ENCODE peak calls at places on chromosomes 7 and 10, in nine cellular contexts. Y, T, H, G, K, W, C, R and V are unnamed samples.

GRCh38 chr10:68560916-68561691 is 967 bp downstream of the TET1 start:
- DNase-seq in Y (no peak), T (no peak), H (no peak), G (peak), K (no peak), W (no peak), C (peak), R (no peak), V (peak)

GRCh38 chr10:17354781-17355180 is 99.6 kb downstream of the ST8SIA6 start:
- DNase-seq in Y (no peak), T (no peak), H (no peak), G (no peak), K (no peak), W (no peak), C (peak), R (no peak), V (no peak)

GRCh38 chr10:56178210-56178609 is 182.8 kb downstream of the ZWINT start:
- DNase-seq in Y (no peak), T (no peak), H (no peak), G (no peak), K (no peak), W (no peak), C (no peak), R (no peak), V (no peak)

GRCh38 chr7:67377939-67378862 is 381.6 kb downstream of the TYW1 start:
- DNase-seq in Y (peak), T (peak), H (peak), G (peak), K (peak), W (no peak), C (peak), R (peak), V (peak)

GRCh38 chr7:73314271-73314670 is 5.6 kb upstream of the NSUN5 start:
- DNase-seq in Y (no peak), T (no peak), H (no peak), G (no peak), K (peak), W (no peak), C (no peak), R (no peak), V (no peak)

GRCh38 chr7:77202544-77202976 is 2.9 kb upstream of the FGL2 start:
- DNase-seq in Y (peak), T (no peak), H (no peak), G (no peak), K (no peak), W (no peak), C (no peak), R (no peak), V (no peak)

GRCh38 chr7:31051598-31052503 is at the start of gene ADCYAP1R1:
- DNase-seq in Y (no peak), T (no peak), H (no peak), G (peak), K (no peak), W (no peak), C (no peak), R (no peak), V (no peak)

GRCh38 chr7:17769918-17770317 is 170.4 kb downstream of the SNX13 start:
- DNase-seq in Y (peak), T (no peak), H (peak), G (peak), K (peak), W (no peak), C (peak), R (no peak), V (no peak)

GRCh38 chr10:117900280-117900679 is 146.5 kb downstream of the RAB11FIP2 start:
- DNase-seq in Y (no peak), T (no peak), H (no peak), G (no peak), K (no peak), W (no peak), C (no peak), R (no peak), V (no peak)

GRCh38 chr7:151179287-151179860 is 7.7 kb downstream of the ASB10 start:
- DNase-seq in Y (no peak), T (no peak), H (no peak), G (no peak), K (no peak), W (no peak), C (no peak), R (peak), V (no peak)

GRCh38 chr7:55086413-55087201 is 67.8 kb downstream of the EGFR start:
- DNase-seq in Y (peak), T (no peak), H (peak), G (no peak), K (no peak), W (no peak), C (peak), R (no peak), V (no peak)

GRCh38 chr7:32158751-32159360 is 88.6 kb upstream of the PDE1C start:
- DNase-seq in Y (no peak), T (no peak), H (no peak), G (no peak), K (no peak), W (no peak), C (peak), R (no peak), V (no peak)

GRCh38 chr10:103394180-103394579 is 2.1 kb downstream of the ATP5MK start:
- DNase-seq in Y (no peak), T (no peak), H (no peak), G (no peak), K (no peak), W (no peak), C (no peak), R (no peak), V (no peak)

GRCh38 chr7:98772242-98772603 is 97.6 kb downstream of the TMEM130 start:
- DNase-seq in Y (peak), T (no peak), H (no peak), G (no peak), K (no peak), W (no peak), C (no peak), R (no peak), V (no peak)

GRCh38 chr7:29461996-29462395 is 101.6 kb upstream of the PRR15 start:
- DNase-seq in Y (no peak), T (no peak), H (no peak), G (no peak), K (no peak), W (no peak), C (no peak), R (no peak), V (no peak)

GRCh38 chr7:7221602-7222038 is 39.3 kb downstream of the C1GALT1 start:
- DNase-seq in Y (no peak), T (no peak), H (peak), G (no peak), K (no peak), W (peak), C (peak), R (no peak), V (no peak)

GRCh38 chr7:28684729-28685211 is 272.5 kb downstream of the CREB5 start:
- DNase-seq in Y (no peak), T (no peak), H (no peak), G (no peak), K (no peak), W (no peak), C (no peak), R (no peak), V (no peak)

GRCh38 chr7:12731775-12732174 is 44.3 kb downstream of the ARL4A start:
- DNase-seq in Y (no peak), T (no peak), H (no peak), G (no peak), K (no peak), W (no peak), C (no peak), R (no peak), V (no peak)

GRCh38 chr10:9848278-9848677 is 1169.4 kb upstream of the CELF2 start:
- DNase-seq in Y (no peak), T (no peak), H (no peak), G (no peak), K (no peak), W (no peak), C (no peak), R (no peak), V (no peak)

GRCh38 chr7:135757719-135758411 is 9.3 kb upstream of the FAM180A start:
- DNase-seq in Y (no peak), T (no peak), H (peak), G (no peak), K (no peak), W (peak), C (peak), R (peak), V (no peak)

GRCh38 chr7:98177553-98177952 is 33.7 kb upstream of the BHLHA15 start:
- DNase-seq in Y (no peak), T (no peak), H (no peak), G (no peak), K (no peak), W (no peak), C (no peak), R (peak), V (no peak)

GRCh38 chr10:35942052-35942451 is 300.0 kb upstream of the FZD8 start:
- DNase-seq in Y (no peak), T (no peak), H (no peak), G (no peak), K (no peak), W (no peak), C (no peak), R (no peak), V (no peak)

GRCh38 chr7:13279854-13280435 is 592.5 kb downstream of the ARL4A start:
- DNase-seq in Y (peak), T (no peak), H (no peak), G (peak), K (no peak), W (no peak), C (peak), R (no peak), V (no peak)

GRCh38 chr10:69123306-69123746 is 652 bp upstream of the VPS26A start:
- DNase-seq in Y (no peak), T (no peak), H (peak), G (peak), K (no peak), W (peak), C (no peak), R (no peak), V (no peak)

GRCh38 chr10:62528441-62528840 is 154.3 kb downstream of the ZNF365 start:
- DNase-seq in Y (peak), T (no peak), H (no peak), G (no peak), K (no peak), W (no peak), C (no peak), R (no peak), V (no peak)

GRCh38 chr7:118777308-118777707 is 552.8 kb downstream of the ANKRD7 start:
- DNase-seq in Y (no peak), T (no peak), H (no peak), G (no peak), K (no peak), W (no peak), C (no peak), R (no peak), V (no peak)

GRCh38 chr10:16843252-16843870 is 26.1 kb upstream of the RSU1 start:
- DNase-seq in Y (peak), T (no peak), H (peak), G (peak), K (no peak), W (peak), C (peak), R (no peak), V (no peak)

GRCh38 chr10:28872592-28873165 is 195.4 kb downstream of the BAMBI start:
- DNase-seq in Y (no peak), T (no peak), H (no peak), G (no peak), K (no peak), W (no peak), C (no peak), R (no peak), V (no peak)

GRCh38 chr10:74293686-74294365 is 142.8 kb downstream of the ADK start:
- DNase-seq in Y (no peak), T (no peak), H (peak), G (no peak), K (no peak), W (peak), C (peak), R (no peak), V (no peak)

GRCh38 chr7:157043745-157044144 is 33.3 kb upstream of the MNX1 start:
- DNase-seq in Y (no peak), T (no peak), H (no peak), G (no peak), K (no peak), W (peak), C (peak), R (peak), V (no peak)

GRCh38 chr10:62681211-62681940 is 123.1 kb upstream of the ADO start:
- DNase-seq in Y (peak), T (peak), H (no peak), G (peak), K (peak), W (no peak), C (no peak), R (no peak), V (no peak)

GRCh38 chr10:1365540-1366082 is 309.4 kb downstream of the WDR37 start:
- DNase-seq in Y (no peak), T (no peak), H (no peak), G (no peak), K (no peak), W (no peak), C (no peak), R (no peak), V (no peak)

GRCh38 chr7:90579181-90579688 is 16.9 kb upstream of the CDK14 start:
- DNase-seq in Y (no peak), T (no peak), H (peak), G (no peak), K (no peak), W (peak), C (peak), R (no peak), V (no peak)

GRCh38 chr10:101355307-101355706 is 1.3 kb downstream of the BTRC start:
- DNase-seq in Y (no peak), T (no peak), H (no peak), G (no peak), K (no peak), W (no peak), C (no peak), R (no peak), V (no peak)

GRCh38 chr10:101356132-101356531 is 2.2 kb downstream of the BTRC start:
- DNase-seq in Y (no peak), T (no peak), H (no peak), G (no peak), K (no peak), W (no peak), C (no peak), R (no peak), V (no peak)

GRCh38 chr10:101354584-101355070 is 662 bp downstream of the BTRC start:
- DNase-seq in Y (no peak), T (no peak), H (no peak), G (no peak), K (no peak), W (no peak), C (no peak), R (no peak), V (no peak)

GRCh38 chr10:101351477-101351876 is 2.5 kb upstream of the BTRC start:
- DNase-seq in Y (no peak), T (no peak), H (no peak), G (no peak), K (no peak), W (no peak), C (no peak), R (no peak), V (no peak)

DNA sequence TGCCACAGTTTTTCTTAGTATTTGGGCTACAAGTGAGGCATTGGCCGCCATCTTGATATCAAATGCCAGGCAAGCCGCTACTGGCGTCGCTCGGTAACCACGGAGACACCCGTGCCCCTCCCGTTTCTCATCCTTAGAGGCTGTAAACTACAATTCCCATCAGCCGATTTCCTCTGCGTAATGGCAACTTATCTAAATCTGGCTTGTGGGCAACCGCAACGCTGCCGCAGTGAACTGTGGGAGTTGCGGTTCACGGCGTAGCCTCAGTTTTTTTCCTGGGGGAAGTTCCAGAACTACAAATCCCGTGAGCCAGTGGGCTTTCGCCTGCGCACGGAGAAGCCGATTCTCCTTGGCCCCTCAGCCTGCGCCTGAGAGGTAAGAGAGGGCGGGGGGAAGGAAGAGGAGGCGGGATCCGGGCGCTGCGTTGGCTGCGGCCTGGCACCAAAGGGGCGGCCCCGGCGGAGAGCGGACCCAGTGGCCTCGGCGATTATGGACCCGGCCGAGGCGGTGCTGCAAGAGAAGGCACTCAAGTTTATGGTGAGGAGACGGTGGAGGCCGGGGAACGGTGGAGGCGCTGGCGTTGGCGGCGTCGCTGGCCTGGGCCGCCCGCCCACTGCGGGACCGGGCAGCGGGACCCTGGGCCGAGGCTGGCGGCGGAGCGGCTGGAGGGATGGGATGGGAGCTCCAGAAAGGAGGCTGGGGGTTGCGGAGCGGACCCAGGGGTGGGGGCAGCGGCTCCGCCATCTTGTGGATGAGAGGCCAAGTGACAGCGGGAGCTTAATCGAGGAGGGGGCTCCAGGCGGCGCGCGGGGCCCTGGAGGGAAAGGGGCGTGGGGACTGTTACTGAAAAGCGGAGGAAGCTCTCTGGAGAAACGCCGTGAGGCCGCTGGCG is at the start of gene BTRC:
- DNase-seq in Y (peak), T (peak), H (peak), G (peak), K (peak), W (peak), C (peak), R (peak), V (peak)
- TF ChIP-seq CTCF in Y (no peak), T (no peak), H (peak), G (peak), K (no peak), W (no peak), C (no peak), R (no peak), V (peak)

DNA sequence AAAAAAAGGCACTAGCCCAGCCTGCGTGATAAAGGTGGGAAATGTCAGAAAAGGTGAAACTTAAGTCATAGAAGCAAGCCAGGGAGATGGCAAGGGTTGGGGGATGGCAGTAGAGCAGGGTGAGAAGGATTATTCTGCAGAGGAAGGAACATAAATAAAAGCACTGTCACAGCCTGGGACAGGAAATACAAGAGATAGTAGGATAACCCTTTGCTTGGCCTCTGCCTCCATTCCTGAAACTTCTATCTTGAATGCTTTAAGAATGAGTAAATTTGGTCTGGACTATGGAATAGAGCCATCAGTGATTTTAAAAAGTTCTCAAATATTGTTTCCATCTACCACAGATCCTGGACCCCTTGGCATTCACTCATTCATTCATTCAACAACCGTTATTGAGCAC is 50.0 kb downstream of the ABCC2 start:
- DNase-seq in Y (no peak), T (no peak), H (no peak), G (no peak), K (no peak), W (no peak), C (no peak), R (no peak), V (no peak)
- TF ChIP-seq CTCF in Y (no peak), T (no peak), H (no peak), G (no peak), K (no peak), W (no peak), C (no peak), R (no peak), V (no peak)

DNA sequence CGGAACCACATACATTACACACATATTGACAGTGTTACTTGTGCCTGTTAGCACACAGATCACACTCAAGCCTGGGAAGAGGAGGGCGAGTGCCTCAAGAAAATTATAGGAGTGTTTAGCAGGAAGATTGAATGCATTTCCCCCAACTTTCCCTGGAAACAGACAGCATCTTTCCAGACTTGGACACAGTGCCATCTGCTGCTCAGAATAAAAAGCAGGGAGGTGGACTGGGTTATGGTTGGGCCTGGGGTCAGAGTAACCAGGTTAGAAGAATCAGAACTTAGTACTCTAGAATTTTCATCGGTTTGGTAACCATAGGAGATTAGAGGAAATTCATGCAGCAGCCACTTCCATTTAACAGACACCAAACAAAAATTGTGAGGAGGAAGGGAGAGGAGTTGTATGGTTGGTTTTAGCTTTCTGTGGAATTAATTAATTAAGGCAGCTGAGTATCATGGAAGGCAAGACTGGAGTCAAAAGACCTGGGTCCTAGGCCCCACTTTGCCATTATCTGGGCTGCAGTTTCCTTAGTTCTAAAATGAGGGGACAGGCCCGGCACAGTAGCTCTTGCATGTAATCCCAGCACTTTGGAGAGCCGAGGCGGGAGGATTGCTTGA is 43.4 kb upstream of the OPTN start:
- DNase-seq in Y (no peak), T (no peak), H (no peak), G (peak), K (no peak), W (no peak), C (peak), R (no peak), V (no peak)
- TF ChIP-seq CTCF in Y (no peak), T (no peak), H (peak), G (peak), K (peak), W (peak), C (peak), R (no peak), V (peak)

GRCh38 chr10:43070121-43071085 is 6.5 kb upstream of the RET start:
- DNase-seq in Y (no peak), T (no peak), H (no peak), G (no peak), K (no peak), W (no peak), C (no peak), R (no peak), V (peak)

GRCh38 chr10:43073721-43074120 is 3.1 kb upstream of the RET start:
- DNase-seq in Y (no peak), T (no peak), H (no peak), G (no peak), K (peak), W (no peak), C (no peak), R (no peak), V (peak)

GRCh38 chr10:43074409-43074808 is 2.5 kb upstream of the RET start:
- DNase-seq in Y (no peak), T (no peak), H (no peak), G (no peak), K (peak), W (no peak), C (no peak), R (no peak), V (peak)

GRCh38 chr10:43073191-43073590 is 3.7 kb upstream of the RET start:
- DNase-seq in Y (no peak), T (no peak), H (no peak), G (no peak), K (no peak), W (no peak), C (no peak), R (no peak), V (peak)

DNA sequence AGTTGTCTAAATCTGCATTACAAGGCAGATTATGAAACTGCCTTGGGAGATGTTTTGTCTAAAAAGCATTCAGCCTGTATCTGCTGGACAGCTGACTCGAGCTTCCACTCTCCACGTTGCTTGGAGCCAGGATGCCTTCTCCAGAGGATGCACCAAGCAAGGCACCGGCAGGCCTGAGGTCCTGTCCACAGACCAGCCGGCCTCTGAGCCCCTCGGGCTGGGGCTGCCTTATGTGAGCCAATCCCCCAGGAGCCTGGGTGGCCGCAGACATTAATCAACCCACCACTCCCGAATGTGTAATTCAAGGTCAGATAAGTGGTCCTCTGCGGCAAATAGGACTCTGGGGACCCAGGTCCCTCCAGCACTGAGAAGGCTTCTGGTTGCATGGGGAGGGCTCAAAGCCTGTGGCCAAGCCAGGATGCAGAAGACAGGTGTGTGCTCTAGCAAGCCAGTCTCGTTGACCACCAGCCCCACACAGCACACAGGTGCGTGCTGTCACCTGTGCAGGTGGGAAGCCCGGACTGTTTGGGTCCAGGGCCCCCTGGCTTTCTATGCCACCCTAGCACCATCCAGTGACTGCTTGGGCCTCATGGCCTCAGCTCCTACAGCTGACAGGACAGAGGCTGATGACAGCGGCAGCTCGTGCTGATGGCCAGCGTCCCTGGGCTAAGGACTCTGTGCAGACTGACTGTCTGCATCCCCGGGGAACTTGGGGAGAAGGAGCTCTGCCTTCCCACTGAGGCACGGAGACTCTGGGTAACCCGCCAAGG is 4.8 kb upstream of the RET start:
- DNase-seq in Y (no peak), T (no peak), H (no peak), G (no peak), K (no peak), W (no peak), C (no peak), R (no peak), V (peak)
- TF ChIP-seq CTCF in Y (no peak), T (no peak), H (no peak), G (no peak), K (no peak), W (no peak), C (no peak), R (no peak), V (no peak)